ENCODE peak calls at places on chromosomes 2 and 18, in eight cellular contexts. P, E, O, L, I, X, U and K are unnamed samples.

GRCh38 chr18:13376298-13376840 is 157.8 kb downstream of the LDLRAD4 start:
- DNase-seq in E (no peak), X (no peak), I (peak; percentile 69), O (no peak), P (no peak), L (no peak), U (no peak), K (no peak)

GRCh38 chr18:78601923-78602322 is 377.7 kb upstream of the SALL3 start:
- DNase-seq in U (no peak), E (no peak), X (no peak), I (no peak), L (no peak), O (no peak), P (no peak), K (peak; percentile 68)

GRCh38 chr2:36574560-36574959 is 23.4 kb downstream of the FEZ2 start:
- DNase-seq in L (no peak), I (no peak), O (no peak), X (no peak), P (no peak), U (no peak), E (no peak), K (no peak)

GRCh38 chr2:25411281-25411680 is 69.6 kb upstream of the DNMT3A start:
- DNase-seq in I (no peak), P (no peak), O (no peak), X (no peak), E (no peak), L (no peak), U (no peak), K (no peak)

GRCh38 chr18:54924948-54925347 is 34.3 kb downstream of the CCDC68 start:
- DNase-seq in E (no peak), L (no peak), O (no peak), X (no peak), I (no peak), P (no peak), U (peak; percentile 47), K (no peak)

GRCh38 chr18:48393776-48394175 is 15.4 kb downstream of the ZBTB7C start:
- DNase-seq in L (no peak), X (no peak), P (no peak), O (no peak), I (peak; percentile 58), E (no peak), U (no peak), K (no peak)

GRCh38 chr2:207938886-207939285 is 86.4 kb downstream of the PLEKHM3 start:
- DNase-seq in U (no peak), E (no peak), P (no peak), I (no peak), L (no peak), O (no peak), X (no peak), K (no peak)

GRCh38 chr2:48356701-48357322 is 173.1 kb upstream of the STON1 start:
- DNase-seq in L (peak; percentile 24), E (no peak), X (no peak), P (no peak), O (peak; percentile 17), I (no peak), U (no peak), K (no peak)

GRCh38 chr2:24820175-24820513 is 26.9 kb downstream of the CENPO start:
- DNase-seq in E (no peak), P (no peak), X (no peak), I (no peak), O (no peak), U (no peak), L (no peak), K (peak; percentile 68)

GRCh38 chr2:101759162-101759561 is 61.7 kb downstream of the MAP4K4 start:
- DNase-seq in I (no peak), P (no peak), E (no peak), L (no peak), O (peak; percentile 17), U (peak; percentile 87), X (peak; percentile 92), K (no peak)

GRCh38 chr18:23226930-23227728 is 91.8 kb downstream of the CABLES1 start:
- DNase-seq in X (peak; percentile 45), P (no peak), O (no peak), I (no peak), L (no peak), U (peak; percentile 61), E (no peak), K (no peak)

GRCh38 chr2:109722026-109722425 is 72.1 kb upstream of the RGPD5 start:
- DNase-seq in I (no peak), P (no peak), O (no peak), U (peak; percentile 77), E (peak; percentile 49), L (no peak), X (no peak), K (peak; percentile 59)

GRCh38 chr2:186328848-186329247 is 157.2 kb upstream of the ZC3H15 start:
- DNase-seq in I (no peak), O (no peak), E (no peak), U (no peak), X (no peak), P (no peak), L (no peak), K (no peak)

GRCh38 chr2:149075868-149076267 is 37.4 kb downstream of the LYPD6B start:
- DNase-seq in L (no peak), U (peak; percentile 19), O (no peak), P (no peak), I (no peak), X (no peak), E (no peak), K (no peak)

GRCh38 chr2:25376750-25377621 is 35.3 kb upstream of the DNMT3A start:
- DNase-seq in O (peak; percentile 89), I (peak; percentile 85), L (peak; percentile 95), P (peak; percentile 95), E (peak; percentile 96), X (peak; percentile 83), U (peak; percentile 95), K (peak; percentile 97)

GRCh38 chr2:179179719-179180118 is 84.9 kb downstream of the SESTD1 start:
- DNase-seq in L (no peak), E (no peak), P (no peak), I (no peak), O (no peak), X (no peak), U (peak; percentile 3), K (no peak)

GRCh38 chr2:240960963-240961876 is 37.2 kb upstream of the SNED1 start:
- DNase-seq in X (no peak), L (no peak), U (no peak), E (no peak), O (no peak), I (peak; percentile 70), P (no peak), K (peak; percentile 66)

GRCh38 chr2:85906748-85907147 is 18.0 kb upstream of the ST3GAL5 start:
- DNase-seq in P (no peak), U (no peak), E (no peak), O (no peak), X (no peak), I (no peak), L (no peak), K (no peak)

GRCh38 chr2:196759378-196759706 is 40.1 kb downstream of the GTF3C3 start:
- DNase-seq in E (no peak), U (no peak), X (no peak), O (no peak), I (no peak), P (no peak), L (no peak), K (no peak)

DNA sequence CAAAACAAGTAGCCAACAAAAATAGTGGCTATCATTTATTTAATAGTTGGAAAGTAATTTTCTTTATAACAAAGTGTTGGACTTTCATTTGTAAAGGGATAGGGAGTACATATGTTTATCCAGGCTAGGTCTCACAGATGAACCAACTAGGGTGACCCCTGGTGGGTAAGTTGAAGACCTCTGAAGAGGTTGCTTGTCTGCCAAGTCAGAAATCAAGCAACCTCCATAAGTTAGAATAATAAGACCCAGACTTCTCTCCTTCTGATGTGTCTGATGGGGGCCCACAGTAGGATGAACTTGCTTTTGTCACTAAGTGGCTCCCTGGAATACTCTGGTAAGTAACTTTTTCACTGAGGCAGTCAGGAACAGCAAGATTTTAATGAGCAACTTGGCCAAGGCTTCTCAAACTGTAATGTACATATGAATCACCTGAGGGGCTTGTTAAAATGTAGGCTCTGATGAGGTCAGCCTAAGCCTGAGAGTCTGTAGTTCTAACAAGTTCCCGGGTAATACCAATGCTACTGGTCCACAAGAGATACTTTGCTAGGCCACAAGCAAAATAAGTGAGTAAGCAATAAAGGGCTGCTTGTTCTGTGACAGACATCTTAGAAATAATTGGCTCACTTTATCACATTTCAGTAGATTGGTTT is 319.6 kb downstream of the PIK3C3 start:
- DNase-seq in O (peak; percentile 15), I (no peak), U (peak; percentile 13), E (peak; percentile 60), P (no peak), L (peak; percentile 11), X (peak; percentile 6), K (no peak)
- TF ChIP-seq CTCF in O (peak; percentile 46), I (no peak), U (no peak), E (peak; percentile 33), P (peak; percentile 25), L (peak; percentile 20), X (peak; percentile 45), K (peak; percentile 39)

GRCh38 chr2:42742740-42743666 is 20.9 kb downstream of the OXER1 start:
- DNase-seq in I (no peak), U (no peak), X (peak; percentile 15), O (no peak), L (peak; percentile 2), E (no peak), P (no peak), K (no peak)
- TF ChIP-seq CTCF in I (no peak), U (no peak), X (no peak), O (no peak), L (no peak), E (no peak), P (no peak), K (no peak)

DNA sequence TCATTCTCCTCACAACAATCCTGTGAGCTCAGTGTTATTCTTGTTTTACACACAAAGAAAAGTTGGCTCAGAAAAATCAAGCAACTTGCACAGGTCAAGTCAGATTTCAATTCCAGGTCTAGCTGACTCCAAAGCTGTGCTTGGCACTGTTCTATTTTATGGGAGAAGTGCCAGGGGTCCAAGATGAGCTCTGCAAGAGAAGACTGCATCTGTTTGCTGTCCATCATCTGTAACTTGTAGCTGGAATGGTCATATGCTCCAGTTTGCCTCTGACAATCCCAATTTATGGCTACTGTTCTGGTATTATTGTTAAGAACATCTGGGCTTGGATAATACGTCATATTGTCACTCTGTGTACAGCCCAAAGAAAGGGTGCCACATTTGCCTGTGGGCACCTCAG is 28.9 kb downstream of the KCNF1 start:
- DNase-seq in L (no peak), U (no peak), P (no peak), X (no peak), O (no peak), E (no peak), I (no peak), K (no peak)
- TF ChIP-seq CTCF in L (no peak), U (no peak), P (no peak), X (no peak), O (no peak), E (no peak), I (no peak), K (no peak)

DNA sequence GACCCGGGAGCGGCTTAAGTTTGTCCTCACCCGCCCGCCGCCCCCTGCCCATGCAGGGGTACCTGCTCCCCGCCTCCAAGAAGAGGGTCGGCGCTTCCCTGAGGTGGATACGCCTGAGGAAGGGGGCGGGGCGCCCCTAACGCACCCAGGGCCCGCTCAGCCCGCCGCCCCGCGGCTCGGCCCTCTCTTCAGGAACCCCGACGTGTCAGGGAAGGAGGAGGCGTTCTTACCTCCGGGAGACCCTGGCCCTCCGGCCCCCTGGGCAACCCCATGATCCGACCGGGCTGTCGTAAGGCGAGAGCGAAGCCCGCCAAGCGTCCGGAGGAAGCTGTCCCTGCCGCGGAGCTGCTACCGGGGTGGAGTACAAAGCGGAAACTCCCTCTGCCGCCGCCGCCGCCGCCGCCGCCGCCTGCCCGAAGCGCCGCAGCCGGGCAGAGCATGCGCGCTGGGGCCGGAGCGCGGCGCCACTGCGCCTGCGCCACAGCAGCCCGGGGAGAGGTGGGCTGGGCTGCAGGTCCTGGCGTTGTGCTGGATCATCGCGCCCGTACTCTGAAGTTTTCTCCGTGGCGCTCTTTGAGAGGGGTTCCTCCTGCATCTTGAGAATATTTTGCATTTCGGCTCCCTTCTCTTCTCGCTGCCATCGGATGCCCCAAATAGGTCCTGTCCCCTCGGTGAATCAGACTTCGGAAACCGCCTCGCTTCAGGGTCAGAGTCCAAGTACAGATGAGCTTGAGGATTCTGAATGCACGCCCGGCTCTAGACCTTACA is at the start of gene CCDC93:
- DNase-seq in P (peak; percentile 88), L (peak; percentile 98), U (peak; percentile 87), E (peak; percentile 88), I (peak; percentile 85), O (peak; percentile 91), X (peak; percentile 87), K (peak; percentile 97)
- TF ChIP-seq CTCF in P (no peak), L (no peak), U (no peak), E (no peak), I (no peak), O (no peak), X (no peak), K (no peak)